ENCODE peak calls at places on chromosomes 6 and 20, in four cellular contexts. S is dermis blood vessel endothelial cell, B is GM23338, I is tibial nerve. E is an unnamed sample.

GRCh38 chr6:127855542-127856159 is 45.2 kb downstream of the THEMIS start:
- DNase-seq in S (peak), B (peak), I (no peak), E (no peak)

GRCh38 chr6:116105247-116105646 is 4.6 kb downstream of the NT5DC1 start:
- DNase-seq in S (no peak), B (no peak), I (no peak), E (no peak)

GRCh38 chr20:54044156-54044555 is 26.2 kb downstream of the BCAS1 start:
- DNase-seq in S (no peak), B (no peak), I (no peak), E (no peak)

GRCh38 chr6:107690864-107691661 is 133.1 kb downstream of the SCML4 start:
- DNase-seq in S (no peak), B (peak), I (no peak), E (no peak)

GRCh38 chr6:113982055-113982550 is 11.2 kb upstream of the HDAC2 start:
- DNase-seq in S (no peak), B (no peak), I (no peak), E (no peak)

GRCh38 chr6:42754759-42755158 is 8.9 kb upstream of the TBCC start:
- DNase-seq in S (no peak), B (no peak), I (no peak), E (no peak)

GRCh38 chr20:64051532-64052325 is 2.3 kb upstream of the SOX18 start:
- DNase-seq in S (peak), B (no peak), I (no peak), E (no peak)

GRCh38 chr6:63573899-63574553 is 1.7 kb downstream of the LOC128125822 start:
- DNase-seq in S (peak), B (peak), I (peak), E (no peak)

GRCh38 chr6:33279971-33280511 is 3.1 kb downstream of the B3GALT4 start:
- DNase-seq in S (peak), B (peak), I (no peak), E (no peak)

GRCh38 chr6:3139090-3139903 is 18.0 kb downstream of the TUBB2A start:
- DNase-seq in S (peak), B (no peak), I (peak), E (no peak)

GRCh38 chr20:22684072-22684762 is 99.8 kb upstream of the FOXA2 start:
- DNase-seq in S (peak), B (peak), I (peak), E (peak)

GRCh38 chr6:158109744-158110143 is 58.3 kb downstream of the SERAC1 start:
- DNase-seq in S (no peak), B (no peak), I (no peak), E (no peak)

GRCh38 chr20:415820-416322 is 7.8 kb downstream of the RBCK1 start:
- DNase-seq in S (no peak), B (no peak), I (no peak), E (no peak)

GRCh38 chr20:19981091-19981490 is 36.1 kb upstream of the NAA20 start:
- DNase-seq in S (peak), B (no peak), I (no peak), E (no peak)

GRCh38 chr20:24379116-24379927 is 90.1 kb upstream of the SYNDIG1 start:
- DNase-seq in S (no peak), B (no peak), I (no peak), E (no peak)

GRCh38 chr20:13819885-13820645 is 35.2 kb downstream of the NDUFAF5 start:
- DNase-seq in S (peak), B (peak), I (no peak), E (no peak)

GRCh38 chr6:55528624-55529023 is 50.4 kb downstream of the HMGCLL1 start:
- DNase-seq in S (peak), B (peak), I (no peak), E (peak)

GRCh38 chr20:43322851-43323250 is 133.1 kb upstream of the PTPRT start:
- DNase-seq in S (peak), B (no peak), I (no peak), E (no peak)

GRCh38 chr6:145189836-145190235 is 545.5 kb downstream of the EPM2A start:
- DNase-seq in S (no peak), B (no peak), I (no peak), E (no peak)

GRCh38 chr6:90288404-90288803 is 8.2 kb downstream of the BACH2 start:
- DNase-seq in S (no peak), B (peak), I (no peak), E (no peak)

GRCh38 chr6:31467151-31467550 is 30.8 kb upstream of the MICB start:
- DNase-seq in S (no peak), B (peak), I (no peak), E (no peak)

GRCh38 chr6:100464162-100464851 is 414 bp downstream of the SIM1 start:
- DNase-seq in S (no peak), B (peak), I (no peak), E (no peak)

GRCh38 chr6:169926617-169927417 is 175.4 kb downstream of the ERMARD start:
- DNase-seq in S (no peak), B (no peak), I (no peak), E (no peak)

GRCh38 chr6:163705923-163706322 is 291.4 kb downstream of the QKI start:
- DNase-seq in S (no peak), B (no peak), I (no peak), E (no peak)

GRCh38 chr6:111237757-111238260 is 150.5 kb downstream of the SLC16A10 start:
- DNase-seq in S (no peak), B (no peak), I (no peak), E (no peak)